ENCODE peak calls at places on chromosomes 2 and 18, in six cellular contexts. One of them, this sample, is unnamed.

GRCh38 chr2:230660294-230661060 is 52.2 kb upstream of the CAB39 start:
- DNase-seq in lower lobe of right lung: peak
- DNase-seq in neural progenitor cell: no peak
- DNase-seq in mucosa of descending colon: peak
- DNase-seq in mammary epithelial cell: no peak
- DNase-seq in cardiac fibroblast: no peak
- DNase-seq in this sample: no peak

GRCh38 chr2:171957061-171957460 is 34.8 kb downstream of the HAT1 start:
- DNase-seq in cardiac fibroblast: no peak
- DNase-seq in neural progenitor cell: peak
- DNase-seq in lower lobe of right lung: no peak
- DNase-seq in mammary epithelial cell: peak
- DNase-seq in mucosa of descending colon: no peak
- DNase-seq in this sample: peak

GRCh38 chr2:149768320-149768799 is 180.8 kb upstream of the MMADHC start:
- DNase-seq in neural progenitor cell: no peak
- DNase-seq in cardiac fibroblast: no peak
- DNase-seq in mucosa of descending colon: no peak
- DNase-seq in lower lobe of right lung: no peak
- DNase-seq in mammary epithelial cell: peak
- DNase-seq in this sample: no peak

GRCh38 chr18:37400832-37401231 is 164.8 kb downstream of the CELF4 start:
- DNase-seq in lower lobe of right lung: no peak
- DNase-seq in mucosa of descending colon: no peak
- DNase-seq in neural progenitor cell: no peak
- DNase-seq in cardiac fibroblast: no peak
- DNase-seq in mammary epithelial cell: no peak
- DNase-seq in this sample: no peak

GRCh38 chr2:37809525-37809924 is 115.6 kb upstream of the RMDN2 start:
- DNase-seq in mammary epithelial cell: peak
- DNase-seq in neural progenitor cell: peak
- DNase-seq in mucosa of descending colon: no peak
- DNase-seq in cardiac fibroblast: peak
- DNase-seq in lower lobe of right lung: no peak
- DNase-seq in this sample: peak

GRCh38 chr2:182866461-182867369 is at the start of gene FRZB:
- DNase-seq in mammary epithelial cell: peak
- DNase-seq in neural progenitor cell: peak
- DNase-seq in mucosa of descending colon: peak
- DNase-seq in cardiac fibroblast: peak
- DNase-seq in lower lobe of right lung: peak
- DNase-seq in this sample: no peak

GRCh38 chr18:79395308-79395640 is 456 bp upstream of the NFATC1 start:
- DNase-seq in cardiac fibroblast: no peak
- DNase-seq in lower lobe of right lung: peak
- DNase-seq in mucosa of descending colon: peak
- DNase-seq in neural progenitor cell: peak
- DNase-seq in mammary epithelial cell: no peak
- DNase-seq in this sample: no peak

GRCh38 chr2:148860037-148860436 is 15.0 kb upstream of the KIF5C start:
- DNase-seq in cardiac fibroblast: no peak
- DNase-seq in mucosa of descending colon: no peak
- DNase-seq in mammary epithelial cell: no peak
- DNase-seq in neural progenitor cell: no peak
- DNase-seq in lower lobe of right lung: no peak
- DNase-seq in this sample: no peak

GRCh38 chr2:85707304-85707703 is 13.1 kb downstream of the GNLY start:
- DNase-seq in mucosa of descending colon: no peak
- DNase-seq in cardiac fibroblast: peak
- DNase-seq in lower lobe of right lung: no peak
- DNase-seq in mammary epithelial cell: peak
- DNase-seq in neural progenitor cell: peak
- DNase-seq in this sample: peak

DNA sequence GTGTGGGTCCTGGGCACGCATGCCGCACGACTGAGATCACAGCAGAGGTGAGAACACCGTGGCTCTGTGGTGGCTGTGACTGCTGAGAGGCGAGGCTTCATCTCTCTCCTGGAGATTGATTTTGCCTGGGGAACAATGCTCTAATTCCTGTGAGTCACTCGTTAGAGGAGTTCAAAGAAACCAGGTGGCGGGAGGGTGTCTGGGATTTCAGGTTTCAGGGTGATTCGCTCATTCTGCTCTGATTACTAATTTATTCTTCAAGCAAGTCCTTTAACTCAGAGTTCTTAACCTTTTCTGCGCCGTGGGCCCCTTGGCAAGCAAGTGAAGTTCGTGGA is 56.3 kb downstream of the GLI2 start:
- DNase-seq in cardiac fibroblast: no peak
- DNase-seq in neural progenitor cell: no peak
- DNase-seq in mucosa of descending colon: no peak
- DNase-seq in mammary epithelial cell: peak
- DNase-seq in lower lobe of right lung: no peak
- DNase-seq in this sample: peak
- TF ChIP-seq CTCF in cardiac fibroblast: no peak
- TF ChIP-seq CTCF in neural progenitor cell: no peak
- TF ChIP-seq CTCF in mucosa of descending colon: no peak
- TF ChIP-seq CTCF in mammary epithelial cell: no peak
- TF ChIP-seq CTCF in lower lobe of right lung: no peak
- TF ChIP-seq CTCF in this sample: no peak

GRCh38 chr2:72883356-72883962 is 3.7 kb upstream of the SPR start:
- DNase-seq in lower lobe of right lung: no peak
- DNase-seq in mucosa of descending colon: no peak
- DNase-seq in neural progenitor cell: peak
- DNase-seq in mammary epithelial cell: no peak
- DNase-seq in cardiac fibroblast: peak
- DNase-seq in this sample: peak
- TF ChIP-seq CTCF in lower lobe of right lung: no peak
- TF ChIP-seq CTCF in mucosa of descending colon: no peak
- TF ChIP-seq CTCF in neural progenitor cell: no peak
- TF ChIP-seq CTCF in mammary epithelial cell: no peak
- TF ChIP-seq CTCF in cardiac fibroblast: no peak
- TF ChIP-seq CTCF in this sample: no peak

GRCh38 chr2:204691911-204692510 is 146.7 kb downstream of the PARD3B start:
- DNase-seq in mammary epithelial cell: peak
- DNase-seq in mucosa of descending colon: no peak
- DNase-seq in neural progenitor cell: peak
- DNase-seq in cardiac fibroblast: peak
- DNase-seq in lower lobe of right lung: no peak
- DNase-seq in this sample: peak
- TF ChIP-seq CTCF in mammary epithelial cell: peak
- TF ChIP-seq CTCF in mucosa of descending colon: peak
- TF ChIP-seq CTCF in neural progenitor cell: peak
- TF ChIP-seq CTCF in cardiac fibroblast: peak
- TF ChIP-seq CTCF in lower lobe of right lung: peak
- TF ChIP-seq CTCF in this sample: peak

GRCh38 chr18:6039055-6039454 is 143.7 kb upstream of the TMEM200C start:
- DNase-seq in lower lobe of right lung: no peak
- DNase-seq in neural progenitor cell: no peak
- DNase-seq in mammary epithelial cell: no peak
- DNase-seq in mucosa of descending colon: no peak
- DNase-seq in cardiac fibroblast: peak
- DNase-seq in this sample: no peak

GRCh38 chr18:6044319-6044718 is 149.0 kb upstream of the TMEM200C start:
- DNase-seq in mucosa of descending colon: no peak
- DNase-seq in mammary epithelial cell: no peak
- DNase-seq in cardiac fibroblast: no peak
- DNase-seq in lower lobe of right lung: no peak
- DNase-seq in neural progenitor cell: no peak
- DNase-seq in this sample: no peak

GRCh38 chr18:6044773-6045172 is 149.5 kb upstream of the TMEM200C start:
- DNase-seq in mucosa of descending colon: no peak
- DNase-seq in cardiac fibroblast: peak
- DNase-seq in lower lobe of right lung: no peak
- DNase-seq in neural progenitor cell: no peak
- DNase-seq in mammary epithelial cell: no peak
- DNase-seq in this sample: no peak
- TF ChIP-seq CTCF in mucosa of descending colon: no peak
- TF ChIP-seq CTCF in cardiac fibroblast: peak
- TF ChIP-seq CTCF in lower lobe of right lung: no peak
- TF ChIP-seq CTCF in neural progenitor cell: peak
- TF ChIP-seq CTCF in mammary epithelial cell: no peak
- TF ChIP-seq CTCF in this sample: no peak

DNA sequence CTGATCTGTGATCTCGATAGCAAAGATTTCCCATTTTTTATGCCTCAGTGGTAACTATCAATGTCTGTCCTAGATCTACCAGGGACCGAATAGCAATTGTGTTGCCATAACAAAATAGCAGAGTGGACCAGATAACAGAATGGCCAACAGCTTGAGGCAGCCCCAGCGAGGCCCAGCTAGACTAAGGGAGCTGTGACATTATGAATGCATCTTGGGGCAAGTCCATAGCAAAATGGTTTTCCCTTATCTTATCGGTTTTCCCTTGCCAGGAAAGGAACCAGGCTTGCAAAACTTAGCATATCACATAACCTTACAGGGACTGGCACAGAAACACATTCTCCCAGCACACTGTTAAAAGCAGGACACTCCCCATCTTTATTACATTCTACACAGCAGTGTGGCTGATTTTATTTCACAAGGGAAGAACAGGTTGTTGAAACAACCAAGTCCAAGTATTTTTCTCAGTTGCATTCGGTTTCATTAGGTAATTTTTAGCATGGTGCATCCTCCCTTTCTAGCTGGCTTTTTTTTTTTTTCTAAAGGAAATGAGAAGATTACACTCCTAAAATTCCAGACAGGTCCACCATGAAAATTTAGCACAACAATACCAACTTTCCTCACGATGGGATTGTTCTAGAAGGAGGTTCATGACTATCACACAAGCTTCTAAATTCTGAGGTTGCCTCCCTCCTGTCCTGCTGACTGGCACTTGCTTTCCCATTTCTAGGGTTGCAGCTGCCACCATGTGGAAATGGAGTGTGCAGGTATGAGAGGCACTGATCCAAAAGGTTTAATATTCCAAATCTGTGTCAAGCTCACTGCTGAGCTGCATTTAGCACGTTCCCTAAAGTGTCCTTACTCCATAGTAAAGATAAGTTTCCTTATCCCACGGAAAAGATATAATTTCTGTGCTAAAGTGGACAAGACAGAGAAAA is 97.0 kb upstream of the SLC35G4 start:
- DNase-seq in mammary epithelial cell: peak
- DNase-seq in cardiac fibroblast: peak
- DNase-seq in neural progenitor cell: peak
- DNase-seq in lower lobe of right lung: no peak
- DNase-seq in mucosa of descending colon: no peak
- DNase-seq in this sample: peak
- TF ChIP-seq CTCF in mammary epithelial cell: peak
- TF ChIP-seq CTCF in cardiac fibroblast: no peak
- TF ChIP-seq CTCF in neural progenitor cell: peak
- TF ChIP-seq CTCF in lower lobe of right lung: no peak
- TF ChIP-seq CTCF in mucosa of descending colon: no peak
- TF ChIP-seq CTCF in this sample: peak

GRCh38 chr18:58320907-58321561 is 277.0 kb downstream of the NEDD4L start:
- DNase-seq in mucosa of descending colon: no peak
- DNase-seq in neural progenitor cell: no peak
- DNase-seq in lower lobe of right lung: no peak
- DNase-seq in cardiac fibroblast: no peak
- DNase-seq in mammary epithelial cell: no peak
- DNase-seq in this sample: no peak
- TF ChIP-seq CTCF in mucosa of descending colon: no peak
- TF ChIP-seq CTCF in neural progenitor cell: no peak
- TF ChIP-seq CTCF in lower lobe of right lung: no peak
- TF ChIP-seq CTCF in cardiac fibroblast: no peak
- TF ChIP-seq CTCF in mammary epithelial cell: no peak
- TF ChIP-seq CTCF in this sample: no peak

GRCh38 chr2:71423817-71424420 is 29.4 kb upstream of the DYSF start:
- DNase-seq in mammary epithelial cell: no peak
- DNase-seq in mucosa of descending colon: no peak
- DNase-seq in cardiac fibroblast: peak
- DNase-seq in lower lobe of right lung: no peak
- DNase-seq in neural progenitor cell: no peak
- DNase-seq in this sample: no peak
- TF ChIP-seq CTCF in mammary epithelial cell: no peak
- TF ChIP-seq CTCF in mucosa of descending colon: no peak
- TF ChIP-seq CTCF in cardiac fibroblast: no peak
- TF ChIP-seq CTCF in lower lobe of right lung: no peak
- TF ChIP-seq CTCF in neural progenitor cell: no peak
- TF ChIP-seq CTCF in this sample: no peak

GRCh38 chr2:62412347-62412742 is 93.7 kb downstream of the TMEM17 start:
- DNase-seq in mucosa of descending colon: no peak
- DNase-seq in mammary epithelial cell: peak
- DNase-seq in lower lobe of right lung: no peak
- DNase-seq in cardiac fibroblast: no peak
- DNase-seq in neural progenitor cell: no peak
- DNase-seq in this sample: no peak
- TF ChIP-seq CTCF in mucosa of descending colon: no peak
- TF ChIP-seq CTCF in mammary epithelial cell: no peak
- TF ChIP-seq CTCF in lower lobe of right lung: no peak
- TF ChIP-seq CTCF in cardiac fibroblast: no peak
- TF ChIP-seq CTCF in neural progenitor cell: peak
- TF ChIP-seq CTCF in this sample: no peak

DNA sequence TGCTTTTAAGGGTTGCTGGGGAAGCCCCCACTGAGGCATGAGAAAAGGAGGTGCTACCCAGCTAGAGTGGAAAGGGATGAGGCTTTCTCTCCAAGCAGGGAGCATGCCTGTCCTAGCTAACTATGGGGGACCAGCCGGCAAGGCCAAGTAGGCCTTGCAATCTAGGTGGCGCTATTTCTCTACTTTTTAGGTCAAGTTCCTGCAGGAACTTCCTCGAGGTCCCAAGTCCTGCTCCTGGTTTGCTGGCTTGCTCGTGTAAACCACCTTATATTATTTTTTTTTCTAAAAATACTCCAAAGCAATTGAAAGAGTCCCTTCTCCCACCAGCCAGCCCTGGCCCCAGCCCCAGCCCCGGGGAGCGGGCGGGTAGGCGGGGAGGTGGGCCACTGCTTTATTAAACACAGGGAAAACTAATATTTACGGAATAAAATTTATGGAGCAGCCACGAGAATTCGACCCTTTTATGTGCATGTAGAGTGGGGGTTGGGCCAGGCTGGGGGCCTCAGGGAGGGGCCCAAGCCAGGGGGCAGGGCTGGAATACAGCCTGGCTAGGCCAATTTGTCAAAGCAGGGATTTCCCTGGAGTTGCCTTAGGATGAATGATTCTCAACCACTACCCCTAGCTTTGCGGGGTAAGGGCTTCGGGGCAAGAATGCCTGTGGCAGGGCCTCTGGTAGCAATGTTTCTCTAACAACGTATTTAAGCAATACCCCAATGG is 12.8 kb upstream of the IHH start:
- DNase-seq in lower lobe of right lung: no peak
- DNase-seq in cardiac fibroblast: peak
- DNase-seq in neural progenitor cell: peak
- DNase-seq in mucosa of descending colon: no peak
- DNase-seq in mammary epithelial cell: peak
- DNase-seq in this sample: peak
- TF ChIP-seq CTCF in lower lobe of right lung: peak
- TF ChIP-seq CTCF in cardiac fibroblast: peak
- TF ChIP-seq CTCF in neural progenitor cell: peak
- TF ChIP-seq CTCF in mucosa of descending colon: peak
- TF ChIP-seq CTCF in mammary epithelial cell: peak
- TF ChIP-seq CTCF in this sample: peak